ENCODE peak calls at places on chromosomes 1 and 21, in nine cellular contexts. Q is ovary, O is prostate gland, T is tibial artery, K is right cardiac atrium, Y is pancreas, X is MM.1S, R is foreskin keratinocyte, G is left lung. B is an unnamed sample.
A peak's percentile ranks its signal among the peaks of the same experiment; 100 is the strongest.

GRCh38 chr21:46221664-46222435 is 6.7 kb downstream of the LSS start:
- DNase-seq in Q (no peak), O (no peak), Y (no peak), T (no peak), R (no peak), X (no peak), K (no peak), G (no peak), B (no peak)

GRCh38 chr21:45999581-46000181 is 18.1 kb downstream of the COL6A1 start:
- DNase-seq in R (no peak), O (no peak), X (no peak), G (no peak), Y (no peak), T (peak; percentile 17), Q (peak; percentile 38), K (peak; percentile 7), B (no peak)

GRCh38 chr1:6785721-6786505 is 659 bp downstream of the CAMTA1 start:
- DNase-seq in X (peak; percentile 32), T (peak; percentile 25), R (no peak), O (peak; percentile 13), Q (peak; percentile 72), K (peak; percentile 39), G (peak; percentile 85), Y (peak; percentile 32), B (no peak)

GRCh38 chr1:23816932-23817331 is 8.3 kb downstream of the HMGCL start:
- DNase-seq in Y (no peak), T (no peak), X (no peak), G (no peak), Q (no peak), O (no peak), K (no peak), R (no peak), B (no peak)

GRCh38 chr1:87143413-87144135 is 185.1 kb upstream of the LMO4 start:
- DNase-seq in K (no peak), X (no peak), T (no peak), Q (no peak), Y (no peak), O (no peak), R (no peak), G (no peak), B (no peak)

GRCh38 chr1:85607126-85607912 is 26.8 kb downstream of the CCN1 start:
- DNase-seq in Y (no peak), T (no peak), G (no peak), R (peak; percentile 100), Q (no peak), O (no peak), X (no peak), K (no peak), B (peak; percentile 86)

GRCh38 chr1:119593836-119594235 is 54.2 kb downstream of the ZNF697 start:
- DNase-seq in Q (no peak), K (no peak), R (no peak), O (no peak), G (no peak), X (no peak), Y (no peak), T (no peak), B (no peak)

GRCh38 chr1:40303051-40303771 is 13.9 kb downstream of the COL9A2 start:
- DNase-seq in R (peak; percentile 67), Q (no peak), O (no peak), G (no peak), Y (no peak), X (no peak), K (no peak), T (no peak), B (no peak)

GRCh38 chr1:9194024-9194423 is 40.5 kb upstream of the H6PD start:
- DNase-seq in K (no peak), G (peak; percentile 2), Y (no peak), R (no peak), O (no peak), Q (no peak), X (no peak), T (no peak), B (no peak)

GRCh38 chr1:109885589-109885988 is 25.1 kb upstream of the CSF1 start:
- DNase-seq in O (no peak), Q (no peak), K (no peak), Y (no peak), T (no peak), R (no peak), X (no peak), G (no peak), B (no peak)

GRCh38 chr1:95660736-95661135 is 426.7 kb downstream of the RWDD3 start:
- DNase-seq in R (no peak), Q (no peak), G (no peak), X (no peak), T (no peak), Y (peak; percentile 51), K (no peak), O (no peak), B (no peak)
- H3K27ac ChIP-seq in R (no peak overlapping the region), Q (no peak overlapping the region), G (no peak overlapping the region), X (no peak overlapping the region), T (no peak overlapping the region), Y (peak overlapping the region; percentile 10), K (no peak overlapping the region), O (no peak overlapping the region), B (no peak overlapping the region)

DNA sequence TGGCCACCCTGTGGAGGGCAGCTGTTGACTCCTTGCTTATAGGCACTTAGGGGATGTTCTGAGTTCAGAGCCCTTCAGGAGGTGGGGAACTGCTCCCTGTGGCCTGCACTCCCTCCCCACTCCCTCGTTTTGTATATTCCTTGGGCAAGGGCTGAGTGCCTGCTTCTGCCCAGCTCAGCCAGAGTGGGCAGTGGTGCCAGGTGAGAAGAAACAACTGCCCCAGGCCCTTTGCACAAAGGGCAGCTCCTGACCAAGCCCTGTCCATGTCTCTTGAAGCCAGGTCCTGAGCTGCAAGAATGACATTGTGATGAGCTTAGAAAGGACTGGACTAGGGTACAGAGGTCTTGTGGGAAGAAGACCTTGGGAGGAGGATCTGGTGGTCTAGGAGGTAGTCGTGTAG is 2.2 kb downstream of the AGTRAP start:
- DNase-seq in Q (no peak), Y (no peak), G (no peak), T (no peak), X (no peak), R (no peak), O (no peak), K (no peak), B (no peak)
- H3K27ac ChIP-seq in Q (no peak overlapping the region), Y (no peak overlapping the region), G (peak overlapping the region; percentile 98), T (no peak overlapping the region), X (no peak overlapping the region), R (no peak overlapping the region), O (no peak overlapping the region), K (no peak overlapping the region), B (peak overlapping the region; percentile 99)

GRCh38 chr1:27886353-27886679 is 14.0 kb downstream of the THEMIS2 start:
- DNase-seq in T (no peak), O (no peak), K (no peak), G (no peak), Q (no peak), X (no peak), R (no peak), Y (no peak), B (no peak)

GRCh38 chr1:27891196-27891889 is 19.0 kb downstream of the THEMIS2 start:
- DNase-seq in Y (no peak), O (no peak), X (peak; percentile 19), Q (no peak), K (no peak), T (no peak), R (no peak), G (no peak), B (no peak)

GRCh38 chr1:27886744-27887143 is 14.4 kb downstream of the THEMIS2 start:
- DNase-seq in K (no peak), R (no peak), O (no peak), Y (no peak), T (no peak), X (no peak), Q (no peak), G (no peak), B (no peak)

GRCh38 chr1:27887215-27888035 is 15.1 kb downstream of the THEMIS2 start:
- DNase-seq in Q (no peak), T (no peak), G (no peak), R (no peak), Y (no peak), K (no peak), X (no peak), O (no peak), B (no peak)

DNA sequence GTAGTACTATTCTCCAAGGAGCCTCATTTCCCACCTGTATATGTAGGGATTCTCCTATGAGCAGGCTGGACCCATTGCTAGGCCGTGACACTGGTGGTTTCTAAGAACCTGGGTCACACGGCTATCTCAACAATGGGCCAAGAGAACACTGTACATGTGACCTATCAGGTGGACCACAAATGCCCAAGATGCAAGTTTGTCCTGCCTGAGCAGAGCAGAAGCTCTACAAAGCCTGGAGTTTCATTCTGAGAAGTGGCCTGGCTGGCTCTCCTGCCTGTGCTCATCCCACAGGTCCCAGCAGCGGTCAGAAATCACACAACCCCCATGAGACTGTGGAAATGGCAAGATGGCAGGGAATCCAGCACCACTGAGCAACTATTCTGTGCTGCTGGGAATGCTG is 17.2 kb downstream of the THEMIS2 start:
- DNase-seq in X (no peak), G (no peak), Y (no peak), Q (no peak), K (no peak), O (no peak), T (no peak), R (no peak), B (no peak)
- H3K27ac ChIP-seq in X (no peak overlapping the region), G (peak overlapping the region; percentile 88), Y (peak overlapping the region; percentile 66), Q (no peak overlapping the region), K (no peak overlapping the region), O (no peak overlapping the region), T (no peak overlapping the region), R (no peak overlapping the region), B (no peak overlapping the region)

GRCh38 chr21:16651956-16652355 is 860.9 kb upstream of the CXADR start:
- DNase-seq in T (no peak), X (no peak), R (no peak), K (no peak), O (no peak), Y (no peak), Q (no peak), G (no peak), B (no peak)

DNA sequence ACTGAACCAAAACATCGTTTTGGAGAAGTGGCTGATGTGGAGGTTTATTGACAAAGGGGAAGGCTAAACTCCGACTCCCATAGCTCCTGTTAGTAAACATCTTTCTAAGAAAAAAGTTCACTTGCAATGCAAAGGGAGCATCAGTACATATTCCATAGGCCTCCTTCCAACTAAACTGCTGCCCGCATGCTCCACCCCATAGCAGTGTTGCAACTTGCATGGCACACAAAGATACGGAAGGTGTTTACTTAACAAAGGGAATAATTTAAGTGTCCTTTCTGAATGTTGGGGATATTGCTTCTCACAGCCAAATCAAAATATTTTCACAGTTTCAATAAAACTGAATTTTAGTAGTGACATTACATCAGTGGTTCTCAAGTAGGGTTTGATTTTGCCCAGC is 861.9 kb upstream of the CXADR start:
- DNase-seq in Y (no peak), T (no peak), X (no peak), O (no peak), Q (no peak), R (no peak), K (no peak), G (no peak), B (no peak)
- H3K27ac ChIP-seq in Y (no peak overlapping the region), T (no peak overlapping the region), X (no peak overlapping the region), O (no peak overlapping the region), Q (no peak overlapping the region), R (no peak overlapping the region), K (no peak overlapping the region), G (no peak overlapping the region), B (no peak overlapping the region)

DNA sequence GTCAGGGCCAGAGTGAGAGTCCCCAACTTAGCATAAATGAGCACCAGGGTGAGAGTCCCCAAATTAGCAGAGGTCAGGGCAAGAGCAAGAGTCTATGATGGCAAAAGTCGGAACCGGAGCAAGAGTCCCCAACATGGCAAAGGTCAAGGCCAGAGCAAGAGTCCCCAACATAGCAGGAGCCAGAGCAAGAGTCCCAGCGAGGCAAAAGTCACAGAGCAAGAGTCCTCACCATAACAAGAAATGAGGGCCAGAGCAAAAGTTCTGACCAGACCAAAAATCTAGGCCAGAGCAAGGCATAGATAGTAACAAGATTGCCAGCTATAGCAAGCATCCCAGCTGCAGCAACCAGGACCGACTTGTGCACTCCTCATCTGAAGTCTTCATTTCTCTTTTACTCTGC is 3.1 kb downstream of the NSUN4 start:
- DNase-seq in G (no peak), R (no peak), K (no peak), Q (no peak), T (no peak), O (no peak), Y (no peak), X (no peak), B (no peak)
- H3K27ac ChIP-seq in G (no peak overlapping the region), R (no peak overlapping the region), K (no peak overlapping the region), Q (no peak overlapping the region), T (peak overlapping the region; percentile 88), O (no peak overlapping the region), Y (no peak overlapping the region), X (no peak overlapping the region), B (no peak overlapping the region)